ENCODE peak calls at places on chromosomes 16 and 17, in ten cellular contexts. C, Q, X, H, T, K, W, Z, D and U are unnamed samples.

GRCh38 chr16:57530104-57530522 is 6.3 kb downstream of the CCDC102A start:
- DNase-seq in C (no peak), Q (no peak), X (no peak), H (no peak), T (peak), K (peak), W (peak), Z (peak), D (no peak), U (peak)

GRCh38 chr16:27449434-27450188 is 47.6 kb downstream of the IL21R start:
- DNase-seq in C (no peak), Q (no peak), X (no peak), H (no peak), T (no peak), K (no peak), W (no peak), Z (no peak), D (no peak), U (no peak)

GRCh38 chr17:62740066-62740465 is 68.0 kb downstream of the MARCHF10 start:
- DNase-seq in C (no peak), Q (no peak), X (no peak), H (no peak), T (no peak), K (peak), W (no peak), Z (peak), D (no peak), U (no peak)

GRCh38 chr17:49409066-49409465 is 5.6 kb downstream of the PHB1 start:
- DNase-seq in C (no peak), Q (no peak), X (no peak), H (no peak), T (no peak), K (peak), W (no peak), Z (no peak), D (no peak), U (peak)

GRCh38 chr16:66335704-66336329 is 30.7 kb upstream of the CDH5 start:
- DNase-seq in C (no peak), Q (no peak), X (peak), H (no peak), T (peak), K (no peak), W (no peak), Z (peak), D (peak), U (no peak)

GRCh38 chr16:68642436-68643064 is 2.6 kb upstream of the CDH3 start:
- DNase-seq in C (no peak), Q (no peak), X (no peak), H (no peak), T (peak), K (peak), W (peak), Z (no peak), D (no peak), U (no peak)

GRCh38 chr16:48503779-48504178 is 106.2 kb downstream of the N4BP1 start:
- DNase-seq in C (no peak), Q (no peak), X (peak), H (peak), T (peak), K (no peak), W (peak), Z (peak), D (peak), U (no peak)

GRCh38 chr17:55664287-55664686 is 58.4 kb downstream of the TMEM100 start:
- DNase-seq in C (no peak), Q (no peak), X (no peak), H (no peak), T (no peak), K (no peak), W (no peak), Z (no peak), D (no peak), U (no peak)

GRCh38 chr16:49158029-49158642 is 123.5 kb downstream of the CBLN1 start:
- DNase-seq in C (no peak), Q (no peak), X (no peak), H (no peak), T (no peak), K (peak), W (no peak), Z (peak), D (no peak), U (no peak)

GRCh38 chr16:50585331-50585776 is 37.2 kb downstream of the NKD1 start:
- DNase-seq in C (no peak), Q (peak), X (peak), H (peak), T (peak), K (no peak), W (no peak), Z (no peak), D (peak), U (no peak)

GRCh38 chr17:75894049-75894742 is 2.6 kb downstream of the TRIM65 start:
- DNase-seq in C (no peak), Q (no peak), X (no peak), H (no peak), T (no peak), K (peak), W (no peak), Z (no peak), D (no peak), U (no peak)

GRCh38 chr16:396605-397004 is 394 bp upstream of the NME4 start:
- DNase-seq in C (no peak), Q (no peak), X (no peak), H (no peak), T (peak), K (peak), W (peak), Z (peak), D (no peak), U (no peak)

GRCh38 chr16:68884867-68885266 is 41.5 kb downstream of the TANGO6 start:
- DNase-seq in C (no peak), Q (no peak), X (no peak), H (no peak), T (no peak), K (no peak), W (no peak), Z (no peak), D (no peak), U (no peak)

GRCh38 chr17:51258756-51259573 is 884 bp downstream of the MBTD1 start:
- DNase-seq in C (peak), Q (no peak), X (peak), H (peak), T (peak), K (peak), W (no peak), Z (no peak), D (peak), U (no peak)

GRCh38 chr16:30382398-30383015 is at the start of gene SEPTIN1:
- DNase-seq in C (no peak), Q (no peak), X (no peak), H (no peak), T (no peak), K (no peak), W (no peak), Z (no peak), D (no peak), U (no peak)
- H3K4me3 ChIP-seq in C (no peak), Q (peak), X (no peak), H (no peak), T (no peak), K (no peak), W (no peak), Z (no peak), D (no peak), U (no peak)

GRCh38 chr16:87764600-87765472 is 950 bp downstream of the KLHDC4 start:
- DNase-seq in C (no peak), Q (no peak), X (no peak), H (no peak), T (no peak), K (no peak), W (peak), Z (no peak), D (no peak), U (no peak)
- H3K27ac ChIP-seq in C (no peak), Q (peak), X (peak), H (peak), T (no peak), K (peak), W (no peak), Z (peak), D (peak), U (peak)

DNA sequence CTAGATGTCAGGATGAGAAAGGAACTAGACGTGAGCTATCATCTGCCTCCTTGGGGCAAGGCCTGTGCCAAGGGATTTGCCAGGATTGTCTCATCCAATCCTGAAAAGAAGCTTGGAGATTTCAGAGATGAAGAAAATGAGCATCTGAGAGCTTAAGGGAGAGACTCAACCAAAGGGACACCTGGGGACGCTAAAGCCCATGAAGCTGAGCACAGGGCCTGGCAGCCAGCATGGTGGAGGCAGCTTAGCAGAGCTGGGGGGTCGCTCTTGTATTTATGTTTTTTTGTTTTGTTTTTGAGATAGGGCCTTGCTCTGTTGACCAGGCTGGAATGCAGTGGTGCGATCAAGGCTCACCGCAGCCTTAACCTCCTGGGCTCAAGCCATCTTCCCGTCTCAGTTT is 18.4 kb upstream of the GLIS2 start:
- DNase-seq in C (no peak), Q (no peak), X (no peak), H (no peak), T (no peak), K (no peak), W (no peak), Z (no peak), D (no peak), U (no peak)
- H3K4me3 ChIP-seq in C (no peak), Q (no peak), X (no peak), H (no peak), T (no peak), K (no peak), W (no peak), Z (no peak), D (no peak), U (no peak)

DNA sequence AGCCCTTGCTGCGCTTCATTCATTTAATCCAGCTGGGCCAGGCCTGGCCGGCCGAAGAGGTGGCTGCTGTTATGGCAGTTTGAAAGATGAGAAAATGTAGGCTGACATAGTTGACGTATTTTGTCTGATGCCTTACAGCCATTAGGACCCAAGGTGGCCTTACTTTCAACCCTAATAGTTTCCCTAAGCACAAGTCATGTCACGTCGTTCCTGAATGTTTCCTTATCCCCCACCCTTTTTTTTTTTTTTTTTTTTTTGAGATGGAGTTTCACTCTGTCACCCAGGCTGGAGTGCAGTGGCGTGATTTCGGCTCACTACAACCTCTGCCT is 307 bp upstream of the GOT2 start:
- DNase-seq in C (no peak), Q (no peak), X (no peak), H (no peak), T (no peak), K (no peak), W (no peak), Z (no peak), D (no peak), U (no peak)
- H3K27ac ChIP-seq in C (peak), Q (no peak), X (peak), H (peak), T (no peak), K (no peak), W (peak), Z (peak), D (peak), U (peak)

DNA sequence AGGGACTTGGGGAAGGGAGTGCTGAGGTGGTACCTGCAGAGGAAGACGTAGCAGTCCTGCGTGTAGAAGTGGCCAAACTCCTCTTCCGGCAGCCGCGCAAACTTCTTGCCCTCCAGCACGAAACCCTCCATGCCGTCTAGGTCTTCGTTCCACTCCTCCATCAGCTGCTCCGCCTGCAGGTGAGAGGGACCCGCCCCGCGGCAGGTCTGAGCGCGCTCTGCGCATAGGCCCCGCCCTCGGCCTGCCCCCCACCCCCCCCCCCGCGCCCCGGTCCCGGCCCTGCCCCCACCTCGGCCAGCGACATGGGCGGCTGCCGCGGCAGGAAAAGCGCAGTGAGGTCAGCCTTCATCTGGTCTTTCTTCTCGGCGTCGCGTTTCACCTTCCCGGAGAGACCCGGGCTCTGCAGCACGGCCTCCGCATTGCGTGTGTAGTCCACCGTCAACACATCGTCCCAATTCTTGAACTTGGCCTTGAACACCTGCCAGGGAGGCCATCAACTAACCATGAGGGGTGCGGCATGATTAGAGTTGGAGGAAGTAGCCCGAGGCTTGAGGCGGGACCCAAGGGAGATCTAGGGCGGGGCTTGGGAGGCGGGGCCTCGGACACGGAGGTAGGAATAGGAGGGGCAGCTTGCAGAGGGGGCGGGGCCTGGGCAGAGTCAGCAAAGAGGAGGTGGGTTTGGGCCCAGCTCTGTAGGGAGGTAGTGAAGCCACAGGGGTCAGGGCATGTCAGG is 11.5 kb downstream of the FLII start:
- DNase-seq in C (peak), Q (no peak), X (peak), H (peak), T (peak), K (peak), W (peak), Z (peak), D (peak), U (peak)
- H3K4me3 ChIP-seq in C (peak), Q (no peak), X (no peak), H (no peak), T (no peak), K (no peak), W (no peak), Z (no peak), D (no peak), U (peak)

DNA sequence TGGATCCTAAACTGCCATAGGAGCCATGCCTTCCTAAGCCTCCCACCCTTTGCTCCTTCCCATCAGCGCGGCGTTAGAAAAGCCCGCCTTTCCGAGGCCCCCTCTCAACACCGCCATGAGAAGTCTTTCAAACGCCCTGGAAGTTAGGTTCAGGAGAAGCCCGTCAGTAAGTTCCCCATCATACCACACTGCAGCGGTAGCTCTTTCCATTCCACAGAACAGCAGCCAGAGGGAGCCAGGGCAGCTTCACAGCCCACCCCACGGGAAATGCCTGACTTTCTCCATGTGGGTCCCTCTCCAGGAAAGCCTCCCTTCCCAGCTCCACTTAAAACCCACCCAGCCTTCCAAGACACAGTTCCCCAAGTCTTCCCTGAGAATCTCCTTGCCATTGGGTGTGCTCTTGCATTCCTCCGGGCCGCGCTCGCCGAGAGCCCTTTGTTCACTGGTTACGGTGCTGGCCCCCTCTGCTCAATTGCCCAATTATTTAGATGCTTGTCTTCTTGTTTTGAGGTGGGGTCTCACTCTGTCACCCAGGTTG is 28.7 kb downstream of the KIAA0513 start:
- DNase-seq in C (no peak), Q (no peak), X (no peak), H (no peak), T (peak), K (peak), W (peak), Z (peak), D (no peak), U (no peak)
- H3K27ac ChIP-seq in C (peak), Q (no peak), X (peak), H (no peak), T (peak), K (no peak), W (peak), Z (no peak), D (peak), U (no peak)

DNA sequence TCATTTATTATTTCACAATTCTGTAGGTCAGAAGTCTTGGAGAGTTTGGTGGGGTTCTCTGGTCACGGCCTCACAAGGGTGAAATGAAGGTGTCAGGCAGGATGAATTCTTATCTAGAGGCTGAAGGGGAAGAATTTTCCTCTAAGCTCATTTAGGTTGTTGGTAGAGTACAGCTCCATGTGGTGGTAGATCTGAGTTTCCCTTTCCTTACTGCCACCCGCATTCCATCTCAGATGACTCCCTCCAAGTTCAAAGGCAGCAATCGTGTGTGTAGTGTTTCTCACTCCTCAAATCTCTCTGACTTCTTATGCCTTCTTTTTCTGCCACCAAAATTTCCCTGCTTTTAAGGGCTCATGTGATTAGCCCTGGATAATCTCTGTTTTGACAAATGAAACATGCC is 135.6 kb upstream of the MYOCD start:
- DNase-seq in C (no peak), Q (no peak), X (no peak), H (no peak), T (no peak), K (no peak), W (no peak), Z (no peak), D (no peak), U (no peak)
- H3K4me3 ChIP-seq in C (no peak), Q (no peak), X (no peak), H (no peak), T (no peak), K (no peak), W (no peak), Z (no peak), D (no peak), U (no peak)